ENCODE peak calls at places on chromosomes 5 and 9, in seven cellular contexts. L is lower lobe of right lung, Z is AG09309, E is Caco-2, H is type B pancreatic cell, Q is ovary, J is astrocyte of the cerebellum. T is an unnamed sample.

GRCh38 chr5:17216974-17217325 is 481 bp upstream of the BASP1 start:
- DNase-seq in E (peak), L (peak), J (no peak), Q (peak), H (peak), Z (no peak), T (no peak)

GRCh38 chr9:26210338-26210851 is 532.2 kb upstream of the TUSC1 start:
- DNase-seq in J (no peak), L (no peak), Q (no peak), Z (no peak), E (no peak), H (no peak), T (no peak)

GRCh38 chr5:73375949-73376348 is 72.6 kb downstream of the FOXD1 start:
- DNase-seq in E (no peak), H (no peak), Z (no peak), J (no peak), L (no peak), Q (no peak), T (no peak)

GRCh38 chr9:72534931-72535330 is 13.5 kb downstream of the TMC1 start:
- DNase-seq in H (no peak), J (no peak), E (no peak), Z (no peak), Q (no peak), L (no peak), T (no peak)

GRCh38 chr5:115098041-115098702 is 71.5 kb downstream of the TRIM36 start:
- DNase-seq in Z (peak), H (no peak), E (no peak), Q (peak), L (no peak), J (peak), T (peak)

GRCh38 chr9:136015656-136016055 is 54.5 kb upstream of the UBAC1 start:
- DNase-seq in J (no peak), H (no peak), L (peak), Z (no peak), E (peak), Q (no peak), T (no peak)

GRCh38 chr9:112248722-112249121 is 73.6 kb upstream of the SUSD1 start:
- DNase-seq in L (no peak), Q (no peak), Z (no peak), J (no peak), E (no peak), H (no peak), T (no peak)

GRCh38 chr5:111043712-111044506 is 27.6 kb upstream of the TSLP start:
- DNase-seq in L (no peak), Q (no peak), E (no peak), H (no peak), J (peak), Z (no peak), T (no peak)

GRCh38 chr9:2623046-2623865 is 1.7 kb downstream of the VLDLR start:
- DNase-seq in Z (no peak), J (no peak), H (peak), Q (peak), E (peak), L (peak), T (peak)

GRCh38 chr5:139157556-139157955 is 40.6 kb downstream of the SIL1 start:
- DNase-seq in Q (no peak), H (no peak), J (no peak), E (no peak), Z (no peak), L (no peak), T (no peak)
- TF ChIP-seq CTCF in Q (no peak), H (no peak), J (no peak), E (no peak), Z (no peak), L (no peak), T (no peak)

GRCh38 chr9:70389188-70389587 is 25.3 kb downstream of the KLF9 start:
- DNase-seq in E (no peak), L (no peak), H (no peak), J (no peak), Z (no peak), Q (no peak), T (no peak)

GRCh38 chr9:70389642-70390266 is 24.7 kb downstream of the KLF9 start:
- DNase-seq in J (no peak), Q (no peak), E (no peak), Z (no peak), L (no peak), H (no peak), T (no peak)

GRCh38 chr9:70392850-70393249 is 21.6 kb downstream of the KLF9 start:
- DNase-seq in E (no peak), H (no peak), Z (no peak), Q (no peak), J (no peak), L (no peak), T (no peak)

GRCh38 chr9:70390922-70391321 is 23.5 kb downstream of the KLF9 start:
- DNase-seq in L (no peak), Z (no peak), H (no peak), Q (no peak), E (no peak), J (peak), T (no peak)

GRCh38 chr9:70392189-70392588 is 22.3 kb downstream of the KLF9 start:
- DNase-seq in Z (no peak), J (no peak), L (no peak), E (no peak), Q (no peak), H (no peak), T (peak)
- TF ChIP-seq CTCF in Z (peak), J (peak), L (peak), E (no peak), Q (no peak), H (peak), T (no peak)

GRCh38 chr5:64637837-64638443 is 52.4 kb upstream of the SHISAL2B start:
- DNase-seq in Z (no peak), J (no peak), Q (no peak), E (no peak), H (no peak), L (no peak), T (no peak)
- TF ChIP-seq CTCF in Z (peak), J (peak), Q (no peak), E (no peak), H (no peak), L (no peak), T (no peak)

GRCh38 chr9:69936427-69936826 is 107.2 kb upstream of the MAMDC2 start:
- DNase-seq in J (no peak), Z (no peak), Q (no peak), L (no peak), E (no peak), H (no peak), T (no peak)

GRCh38 chr9:69940668-69941067 is 103.0 kb upstream of the MAMDC2 start:
- DNase-seq in L (no peak), H (no peak), Q (no peak), J (no peak), Z (no peak), E (no peak), T (no peak)

GRCh38 chr9:69933445-69933844 is 110.2 kb upstream of the MAMDC2 start:
- DNase-seq in E (no peak), Z (no peak), L (no peak), Q (no peak), H (no peak), J (no peak), T (no peak)

GRCh38 chr9:69937830-69938535 is 105.7 kb upstream of the MAMDC2 start:
- DNase-seq in Z (no peak), H (no peak), E (no peak), L (no peak), Q (no peak), J (no peak), T (no peak)

DNA sequence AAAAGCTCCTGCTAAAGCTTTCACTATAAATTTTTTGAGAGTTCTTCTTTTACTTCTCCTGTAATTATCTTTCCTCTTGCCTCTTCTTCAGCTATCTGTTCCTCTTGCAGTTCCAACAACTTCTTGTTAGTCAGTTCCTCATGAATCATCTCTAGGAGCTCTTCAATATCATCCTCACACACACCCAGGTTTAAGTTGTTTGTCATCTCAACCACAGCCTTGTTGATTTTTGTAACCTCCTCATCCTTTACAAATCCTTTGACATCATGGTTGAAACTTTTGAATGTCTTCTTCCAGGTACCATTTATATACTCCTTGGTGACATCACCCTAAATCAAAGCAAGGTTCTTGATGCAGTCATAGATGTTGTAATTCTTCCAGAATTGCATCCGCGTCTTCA is 106.3 kb upstream of the MAMDC2 start:
- DNase-seq in Q (no peak), L (no peak), H (no peak), E (no peak), Z (no peak), J (no peak), T (no peak)
- TF ChIP-seq CTCF in Q (no peak), L (no peak), H (no peak), E (no peak), Z (no peak), J (no peak), T (no peak)

GRCh38 chr9:134383148-134383547 is 56.9 kb downstream of the RXRA start:
- DNase-seq in J (no peak), Z (no peak), Q (no peak), E (no peak), H (no peak), L (no peak), T (no peak)

GRCh38 chr9:134382733-134383132 is 56.5 kb downstream of the RXRA start:
- DNase-seq in J (no peak), E (no peak), Z (no peak), Q (no peak), L (no peak), H (no peak), T (no peak)

GRCh38 chr9:134386951-134387831 is 60.9 kb downstream of the RXRA start:
- DNase-seq in Z (no peak), H (no peak), J (no peak), L (no peak), Q (peak), E (no peak), T (no peak)

GRCh38 chr9:134385873-134386370 is 59.7 kb downstream of the RXRA start:
- DNase-seq in L (no peak), J (no peak), Q (no peak), Z (no peak), H (no peak), E (no peak), T (no peak)

GRCh38 chr9:134384811-134385479 is 58.7 kb downstream of the RXRA start:
- DNase-seq in H (no peak), L (no peak), J (no peak), Q (no peak), E (no peak), Z (no peak), T (no peak)
- TF ChIP-seq CTCF in H (no peak), L (no peak), J (no peak), Q (no peak), E (no peak), Z (no peak), T (no peak)

GRCh38 chr5:166961938-166962337 is 1329.5 kb upstream of the WWC1 start:
- DNase-seq in H (no peak), Z (no peak), Q (no peak), J (no peak), L (no peak), E (no peak), T (no peak)

GRCh38 chr5:166962470-166962869 is 1329.0 kb upstream of the WWC1 start:
- DNase-seq in Z (no peak), L (no peak), Q (no peak), E (no peak), H (no peak), J (no peak), T (no peak)

GRCh38 chr5:166957763-166958162 is 1333.7 kb upstream of the WWC1 start:
- DNase-seq in H (no peak), J (no peak), L (no peak), E (no peak), Z (no peak), Q (no peak), T (peak)

GRCh38 chr5:166961028-166961427 is 1330.4 kb upstream of the WWC1 start:
- DNase-seq in Z (no peak), E (no peak), J (no peak), Q (no peak), L (no peak), H (no peak), T (no peak)
- TF ChIP-seq CTCF in Z (no peak), E (peak), J (no peak), Q (no peak), L (no peak), H (peak), T (peak)

DNA sequence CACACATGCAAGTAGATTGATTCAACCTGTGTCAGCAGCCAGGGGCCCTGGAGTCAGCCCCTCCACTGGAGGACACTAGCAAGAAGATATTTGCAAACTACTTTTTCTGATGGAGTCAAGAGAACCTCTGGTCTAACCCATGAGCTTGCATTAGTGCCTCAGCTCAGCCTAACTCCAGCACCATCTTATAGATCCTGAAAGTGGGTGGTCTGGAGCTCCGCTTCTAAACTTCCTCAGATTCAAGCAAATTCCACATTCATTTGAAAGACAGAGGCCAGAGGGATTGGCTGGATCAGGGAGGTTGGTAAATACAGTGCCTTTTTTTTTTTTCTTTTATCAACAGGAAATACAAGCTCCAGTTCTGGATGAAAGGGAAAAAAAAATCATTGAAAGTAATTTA is 99.9 kb downstream of the ENC1 start:
- DNase-seq in J (no peak), Q (no peak), Z (no peak), E (no peak), H (no peak), L (no peak), T (no peak)
- TF ChIP-seq CTCF in J (no peak), Q (no peak), Z (no peak), E (no peak), H (no peak), L (no peak), T (no peak)

GRCh38 chr5:172280317-172280716 is 3.2 kb downstream of the UBTD2 start:
- DNase-seq in H (no peak), E (no peak), Z (no peak), Q (no peak), J (no peak), L (no peak), T (no peak)

GRCh38 chr5:172276214-172276613 is 7.3 kb downstream of the UBTD2 start:
- DNase-seq in J (no peak), Q (no peak), E (no peak), L (no peak), H (no peak), Z (no peak), T (no peak)

GRCh38 chr5:172280937-172281336 is 2.6 kb downstream of the UBTD2 start:
- DNase-seq in Q (peak), J (peak), E (no peak), L (no peak), H (no peak), Z (no peak), T (no peak)

GRCh38 chr5:172274951-172275753 is 8.4 kb downstream of the UBTD2 start:
- DNase-seq in Q (no peak), E (no peak), J (no peak), L (no peak), H (no peak), Z (no peak), T (no peak)

DNA sequence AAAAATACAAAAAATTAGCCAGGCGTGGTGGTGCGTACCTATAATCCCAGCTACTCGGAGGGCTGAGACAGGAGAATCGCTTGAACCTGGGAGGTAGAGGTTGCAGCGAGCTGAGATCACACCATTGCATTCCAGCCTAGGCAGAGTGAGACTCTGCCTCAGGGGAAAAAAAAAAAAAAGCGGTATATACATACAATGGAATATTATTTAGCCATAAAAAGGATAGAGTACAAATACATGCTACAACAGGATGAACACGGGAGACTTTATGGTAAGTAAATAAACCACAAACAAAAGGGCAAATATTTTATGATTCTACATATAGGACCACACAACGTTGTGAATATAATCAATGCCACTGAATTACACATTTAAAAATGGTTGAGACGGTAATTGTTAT is 5.2 kb downstream of the UBTD2 start:
- DNase-seq in J (no peak), H (no peak), Z (no peak), Q (no peak), E (no peak), L (no peak), T (no peak)
- TF ChIP-seq CTCF in J (no peak), H (no peak), Z (no peak), Q (no peak), E (no peak), L (no peak), T (no peak)

GRCh38 chr5:119250946-119251901 is 104.6 kb upstream of the TNFAIP8 start:
- DNase-seq in E (no peak), L (no peak), J (no peak), Q (no peak), H (no peak), Z (no peak), T (no peak)

GRCh38 chr5:119257613-119258012 is 98.2 kb upstream of the TNFAIP8 start:
- DNase-seq in E (no peak), Q (no peak), L (no peak), J (no peak), H (no peak), Z (no peak), T (no peak)

DNA sequence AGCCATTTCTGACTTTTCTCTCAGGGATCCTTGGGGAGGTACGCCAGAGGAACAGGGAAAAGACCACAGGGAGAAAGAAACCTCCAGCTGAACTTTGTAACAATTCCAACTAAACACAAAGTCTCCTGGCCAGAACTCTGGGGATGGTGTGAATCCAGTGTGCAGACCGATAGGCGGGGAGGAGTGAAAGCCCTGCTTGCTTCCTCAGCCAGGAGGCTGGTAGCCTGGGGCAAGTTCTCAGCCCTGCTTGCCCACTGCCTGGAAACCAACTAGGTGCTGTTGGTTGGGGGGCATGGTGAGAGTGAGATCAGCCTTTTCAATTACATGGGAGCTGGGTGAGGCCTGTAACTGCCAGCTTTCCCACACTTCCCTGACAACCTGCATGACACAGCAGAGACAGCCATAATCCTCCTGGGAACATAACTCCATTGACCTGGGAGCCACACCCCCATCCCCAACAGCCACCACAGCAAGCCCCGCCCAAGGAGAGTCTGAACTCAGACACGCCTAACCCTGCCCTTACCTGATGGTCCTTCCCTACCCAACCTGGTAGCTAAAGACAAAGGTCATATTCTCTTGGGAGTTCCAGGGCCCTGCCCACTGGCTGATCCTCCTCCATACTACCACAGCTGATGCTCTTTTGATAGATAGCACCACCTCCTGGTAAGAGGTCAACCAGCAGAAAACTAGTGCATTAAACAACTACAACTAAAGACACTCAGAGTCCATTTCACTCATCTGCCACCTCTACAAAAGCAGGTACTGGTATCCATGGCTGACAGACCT is 100.1 kb upstream of the TNFAIP8 start:
- DNase-seq in J (no peak), Z (no peak), E (peak), H (no peak), L (no peak), Q (no peak), T (no peak)
- TF ChIP-seq CTCF in J (no peak), Z (peak), E (peak), H (no peak), L (no peak), Q (no peak), T (no peak)

DNA sequence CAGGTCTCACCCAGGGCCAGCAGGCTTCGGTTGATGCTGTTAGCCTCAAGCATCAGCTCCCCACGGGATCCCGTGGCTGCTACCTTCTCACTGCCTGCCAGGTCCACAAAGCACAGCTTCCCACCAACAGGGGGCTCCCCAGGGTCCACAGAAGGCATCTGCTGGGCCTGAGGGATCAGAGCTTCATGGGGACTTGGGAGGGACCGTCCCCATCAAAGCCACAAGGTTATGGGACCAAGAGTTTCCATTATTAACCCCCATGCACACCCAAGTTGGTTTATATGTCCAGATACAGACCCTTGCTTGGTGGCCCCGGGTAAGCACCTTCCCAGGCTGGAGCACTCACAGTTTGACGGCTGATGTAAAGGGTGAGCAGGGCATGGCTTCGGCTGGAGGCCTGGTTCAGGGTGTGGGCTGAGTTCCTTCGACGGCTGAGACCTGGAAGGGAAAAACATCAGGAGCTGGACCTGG is 3.0 kb downstream of the KIF12 start:
- DNase-seq in J (no peak), Q (no peak), L (no peak), H (no peak), Z (no peak), E (no peak), T (peak)
- TF ChIP-seq CTCF in J (no peak), Q (no peak), L (no peak), H (peak), Z (no peak), E (no peak), T (no peak)

T was measured in Calu3.